ENCODE peak calls at places on chromosomes 13 and 19, in five cellular contexts. E is testis, Z is adrenal gland, C is suprapubic skin, O is A549. W is an unnamed sample.

GRCh38 chr13:36357692-36358091 is 11.5 kb upstream of the SPART start:
- DNase-seq in E (peak; percentile 77), Z (peak; percentile 22), C (peak; percentile 77), O (no peak), W (no peak)

GRCh38 chr19:424546-424945 is 15.6 kb upstream of the C2CD4C start:
- DNase-seq in E (no peak), Z (no peak), C (no peak), O (no peak), W (no peak)

GRCh38 chr19:982567-983170 is 1.5 kb upstream of the WDR18 start:
- DNase-seq in E (peak; percentile 73), Z (peak; percentile 72), C (no peak), O (peak; percentile 80), W (peak; percentile 95)

GRCh38 chr19:15284091-15284490 is 48.2 kb downstream of the BRD4 start:
- DNase-seq in E (no peak), Z (no peak), C (no peak), O (no peak), W (no peak)

GRCh38 chr13:23828866-23829265 is 60.3 kb downstream of the MIPEP start:
- DNase-seq in E (no peak), Z (no peak), C (no peak), O (no peak), W (no peak)

GRCh38 chr19:42420055-42420544 is 7.1 kb downstream of the LIPE start:
- DNase-seq in E (peak; percentile 36), Z (peak; percentile 65), C (no peak), O (peak; percentile 100), W (peak; percentile 87)

GRCh38 chr19:29503785-29504184 is 22.0 kb upstream of the VSTM2B start:
- DNase-seq in E (no peak), Z (no peak), C (no peak), O (no peak), W (no peak)

GRCh38 chr13:98886587-98886986 is 91.3 kb downstream of the DOCK9 start:
- DNase-seq in E (no peak), Z (no peak), C (no peak), O (no peak), W (no peak)

GRCh38 chr19:3178377-3178972 is at the start of gene S1PR4:
- DNase-seq in E (no peak), Z (no peak), C (no peak), O (no peak), W (peak; percentile 95)

GRCh38 chr13:75442736-75443234 is 39.2 kb downstream of the TBC1D4 start:
- DNase-seq in E (no peak), Z (no peak), C (no peak), O (no peak), W (no peak)

GRCh38 chr13:46648166-46648607 is 95.2 kb downstream of the LRCH1 start:
- DNase-seq in E (no peak), Z (peak; percentile 17), C (no peak), O (no peak), W (peak; percentile 79)

GRCh38 chr13:48412100-48412556 is 785 bp downstream of the LPAR6 start:
- DNase-seq in E (no peak), Z (no peak), C (no peak), O (no peak), W (no peak)

GRCh38 chr13:73107970-73108369 is 49.2 kb downstream of the KLF5 start:
- DNase-seq in E (no peak), Z (no peak), C (no peak), O (no peak), W (no peak)

GRCh38 chr19:737591-738093 is 13.3 kb upstream of the MISP start:
- DNase-seq in E (no peak), Z (peak; percentile 48), C (no peak), O (peak; percentile 55), W (peak; percentile 82)

GRCh38 chr19:39301562-39301961 is 5.4 kb downstream of the IFNL1 start:
- DNase-seq in E (no peak), Z (no peak), C (no peak), O (no peak), W (no peak)

GRCh38 chr19:15297416-15298224 is 34.7 kb downstream of the BRD4 start:
- DNase-seq in E (no peak), Z (no peak), C (no peak), O (peak; percentile 37), W (peak; percentile 43)

GRCh38 chr13:70784590-70784989 is 676.3 kb upstream of the KLHL1 start:
- DNase-seq in E (no peak), Z (no peak), C (no peak), O (no peak), W (no peak)

GRCh38 chr13:43990829-43991228 is 111.1 kb downstream of the LACC1 start:
- DNase-seq in E (no peak), Z (no peak), C (no peak), O (no peak), W (no peak)

GRCh38 chr19:28710278-28710677 is 502.7 kb downstream of the UQCRFS1 start:
- DNase-seq in E (no peak), Z (no peak), C (no peak), O (peak; percentile 30), W (no peak)

GRCh38 chr19:50808856-50809255 is 14.7 kb downstream of the KLK1 start:
- DNase-seq in E (no peak), Z (no peak), C (no peak), O (no peak), W (no peak)

GRCh38 chr19:50639121-50640112 is at the start of gene SYT3:
- DNase-seq in E (peak; percentile 80), Z (peak; percentile 35), C (no peak), O (peak; percentile 95), W (peak; percentile 79)

GRCh38 chr13:113297370-113297871 is 382 bp downstream of the LAMP1 start:
- DNase-seq in E (peak; percentile 33), Z (peak; percentile 41), C (peak; percentile 73), O (no peak), W (no peak)

GRCh38 chr13:36432106-36432544 is at the start of gene CCNA1:
- DNase-seq in E (peak; percentile 79), Z (no peak), C (peak; percentile 70), O (no peak), W (peak; percentile 83)

GRCh38 chr13:20968745-20969144 is 66.2 kb upstream of the XPO4 start:
- DNase-seq in E (no peak), Z (no peak), C (no peak), O (no peak), W (no peak)

GRCh38 chr13:86870388-86870966 is 800.7 kb upstream of the SLITRK5 start:
- DNase-seq in E (no peak), Z (no peak), C (no peak), O (no peak), W (no peak)

GRCh38 chr19:49491804-49492572 is 4.2 kb upstream of the RPS11 start:
- DNase-seq in E (no peak), Z (no peak), C (no peak), O (no peak), W (no peak)

GRCh38 chr19:49492573-49493411 is 3.4 kb upstream of the RPS11 start:
- DNase-seq in E (no peak), Z (no peak), C (no peak), O (no peak), W (no peak)

GRCh38 chr19:49490287-49491029 is 3.0 kb downstream of the RPL13A start:
- DNase-seq in E (no peak), Z (no peak), C (no peak), O (no peak), W (no peak)

GRCh38 chr19:49489601-49490167 is 2.3 kb downstream of the RPL13A start:
- DNase-seq in E (no peak), Z (peak; percentile 56), C (no peak), O (no peak), W (no peak)

GRCh38 chr19:49491030-49491803 is 3.8 kb downstream of the RPL13A start:
- DNase-seq in E (no peak), Z (no peak), C (no peak), O (no peak), W (no peak)
- TF ChIP-seq POLR2A in E (no peak), Z (no peak), C (no peak), O (no peak), W (no peak)

GRCh38 chr19:18150776-18151624 is 2.0 kb upstream of the PIK3R2 start:
- DNase-seq in E (no peak), Z (no peak), C (no peak), O (no peak), W (no peak)

GRCh38 chr19:18152817-18153554 is at the start of gene PIK3R2:
- DNase-seq in E (peak; percentile 100), Z (peak; percentile 100), C (peak; percentile 100), O (peak; percentile 86), W (peak; percentile 99)

GRCh38 chr19:18153555-18154134 is 682 bp downstream of the PIK3R2 start:
- DNase-seq in E (no peak), Z (no peak), C (peak; percentile 82), O (no peak), W (peak; percentile 91)

GRCh38 chr19:18149596-18149975 is 3.4 kb upstream of the PIK3R2 start:
- DNase-seq in E (no peak), Z (no peak), C (no peak), O (no peak), W (no peak)

GRCh38 chr19:18152444-18152816 is 533 bp upstream of the PIK3R2 start:
- DNase-seq in E (peak; percentile 99), Z (peak; percentile 98), C (peak; percentile 99), O (peak; percentile 91), W (peak; percentile 99)
- TF ChIP-seq POLR2A in E (no peak), Z (no peak), C (no peak), O (peak; percentile 38), W (no peak)

GRCh38 chr19:31349160-31349881 is at the start of gene TSHZ3:
- DNase-seq in E (peak; percentile 72), Z (peak; percentile 67), C (peak; percentile 87), O (peak; percentile 43), W (peak; percentile 91)
- TF ChIP-seq POLR2A in E (no peak), Z (no peak), C (no peak), O (no peak), W (no peak)

GRCh38 chr19:45994456-45994988 is 745 bp upstream of the CCDC61 start:
- DNase-seq in E (no peak), Z (no peak), C (no peak), O (no peak), W (no peak)

GRCh38 chr19:45998834-45999233 is 3.6 kb downstream of the CCDC61 start:
- DNase-seq in E (no peak), Z (no peak), C (no peak), O (no peak), W (no peak)

GRCh38 chr19:45995715-45996385 is 583 bp downstream of the CCDC61 start:
- DNase-seq in E (no peak), Z (no peak), C (no peak), O (no peak), W (no peak)

GRCh38 chr19:45996933-45997332 is 1.7 kb downstream of the CCDC61 start:
- DNase-seq in E (no peak), Z (no peak), C (no peak), O (no peak), W (no peak)

DNA sequence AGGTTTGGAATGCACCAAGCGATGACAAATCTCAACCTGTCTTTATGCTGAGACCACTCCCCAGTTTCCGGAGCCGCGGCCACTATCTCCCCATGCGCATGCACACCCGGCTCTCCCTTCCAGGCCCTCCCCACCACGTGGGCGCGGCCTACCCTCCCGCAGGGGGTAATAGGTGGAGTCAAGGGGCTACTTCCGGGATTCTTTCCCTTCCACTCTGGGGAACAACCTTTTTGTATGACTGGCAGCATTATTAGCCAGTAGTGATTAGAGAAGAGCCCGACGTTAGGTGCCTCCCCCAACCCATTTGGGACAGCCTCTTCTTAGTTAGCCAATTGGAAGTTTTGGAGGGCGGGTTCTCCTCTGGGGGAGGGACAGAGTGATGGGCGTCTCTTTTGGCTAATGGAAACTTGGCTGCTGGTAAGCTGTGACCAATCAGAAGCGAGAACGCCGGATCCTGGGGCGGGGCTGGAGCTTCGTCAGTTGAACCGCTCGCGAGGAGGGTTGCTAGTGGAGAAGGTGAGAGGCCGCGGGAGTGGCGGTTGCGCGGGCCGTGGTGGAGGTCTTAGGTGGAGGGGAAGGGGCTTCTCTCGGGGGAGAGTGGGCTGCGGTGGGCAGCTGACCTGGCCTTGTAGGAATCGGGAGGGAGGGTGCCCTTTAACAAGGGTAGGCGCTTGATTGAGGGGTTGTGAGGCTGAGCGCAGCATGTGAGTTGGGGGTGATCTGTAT is at the start of gene CCDC61:
- DNase-seq in E (peak; percentile 98), Z (peak; percentile 96), C (peak; percentile 98), O (peak; percentile 99), W (peak; percentile 97)
- TF ChIP-seq POLR2A in E (no peak), Z (peak; percentile 83), C (peak; percentile 37), O (peak; percentile 93), W (peak; percentile 79)

W was measured in spleen.